ENCODE peak calls at places on chromosomes 12 and 14, in seven cellular contexts. I is GM20000, X is astrocyte of the hippocampus, T is SK-N-SH, D is activated T-cell treated with anti-CD3 and anti-CD28 coated beads for 48 hours, W is HL-60, H is hypothalamus. O is an unnamed sample.

GRCh38 chr12:98440165-98440581 is 75.2 kb upstream of the TMPO start:
- DNase-seq in X (peak), I (no peak), H (no peak), D (peak), T (no peak), W (peak), O (peak)

GRCh38 chr12:20624718-20625117 is 70.4 kb upstream of the SLCO1C1 start:
- DNase-seq in W (no peak), D (no peak), I (no peak), T (peak), H (no peak), X (peak), O (no peak)

GRCh38 chr14:71739273-71739990 is 192.8 kb upstream of the RGS6 start:
- DNase-seq in D (no peak), I (no peak), X (peak), W (no peak), H (no peak), T (peak), O (no peak)

GRCh38 chr14:40464531-40464930 is 1032.3 kb upstream of the FBXO33 start:
- DNase-seq in D (no peak), H (no peak), I (no peak), W (no peak), X (no peak), T (no peak), O (no peak)

GRCh38 chr14:64726585-64726890 is 22.3 kb downstream of the PLEKHG3 start:
- DNase-seq in D (no peak), X (peak), I (no peak), H (no peak), W (no peak), T (no peak), O (no peak)

GRCh38 chr12:124536613-124537012 is 30.8 kb downstream of the NCOR2 start:
- DNase-seq in I (no peak), X (no peak), D (no peak), T (no peak), W (no peak), H (no peak), O (no peak)

GRCh38 chr12:98343002-98343567 is 172.3 kb upstream of the TMPO start:
- DNase-seq in T (no peak), H (no peak), X (no peak), D (no peak), W (no peak), I (no peak), O (no peak)

GRCh38 chr12:101552277-101552676 is 42.5 kb upstream of the MYBPC1 start:
- DNase-seq in W (no peak), D (no peak), X (peak), H (no peak), I (no peak), T (no peak), O (no peak)

GRCh38 chr12:67534671-67535070 is 113.9 kb upstream of the DYRK2 start:
- DNase-seq in D (no peak), T (no peak), I (no peak), H (no peak), W (no peak), X (peak), O (no peak)

GRCh38 chr12:97194551-97194950 is 268.1 kb upstream of the RMST start:
- DNase-seq in D (no peak), X (no peak), H (no peak), I (no peak), T (no peak), W (no peak), O (no peak)

GRCh38 chr12:43722621-43723020 is 36.0 kb downstream of the PUS7L start:
- DNase-seq in H (no peak), X (no peak), D (no peak), I (no peak), W (no peak), T (no peak), O (no peak)

GRCh38 chr12:6312529-6313325 is 2.2 kb downstream of the PLEKHG6 start:
- DNase-seq in T (no peak), H (no peak), I (peak), W (no peak), X (peak), D (no peak), O (no peak)

GRCh38 chr12:121797937-121798801 is 4.7 kb upstream of the RHOF start:
- DNase-seq in D (no peak), I (no peak), H (no peak), T (peak), X (peak), W (no peak), O (peak)

GRCh38 chr12:70367268-70368141 is 1.4 kb downstream of the KCNMB4 start:
- DNase-seq in X (peak), I (no peak), H (no peak), D (no peak), W (no peak), T (peak), O (no peak)

GRCh38 chr12:76398106-76398505 is 49.9 kb upstream of the BBS10 start:
- DNase-seq in T (no peak), D (no peak), I (no peak), X (peak), H (no peak), W (no peak), O (no peak)

GRCh38 chr14:54223978-54224377 is 172.8 kb upstream of the CDKN3 start:
- DNase-seq in D (no peak), H (no peak), W (no peak), I (no peak), X (no peak), T (no peak), O (no peak)

GRCh38 chr14:46250113-46250703 is 401.4 kb downstream of the RPL10L start:
- DNase-seq in I (no peak), W (no peak), T (no peak), D (no peak), H (no peak), X (peak), O (no peak)

GRCh38 chr12:122137681-122138080 is 36.3 kb downstream of the IL31 start:
- DNase-seq in I (no peak), X (no peak), D (no peak), W (no peak), H (no peak), T (no peak), O (no peak)

GRCh38 chr14:22071001-22071400 is 397.4 kb upstream of the OR4E1 start:
- DNase-seq in I (peak), H (no peak), X (no peak), T (no peak), W (peak), D (no peak), O (no peak)

GRCh38 chr14:72682188-72682587 is 211.7 kb downstream of the DPF3 start:
- DNase-seq in I (no peak), W (no peak), H (no peak), T (peak), X (no peak), D (no peak), O (no peak)

GRCh38 chr14:101478096-101478495 is 83.2 kb upstream of the DIO3 start:
- DNase-seq in I (no peak), D (no peak), H (no peak), X (no peak), T (no peak), W (no peak), O (peak)

GRCh38 chr12:130677957-130678558 is 38.0 kb downstream of the RIMBP2 start:
- DNase-seq in X (no peak), T (no peak), D (no peak), H (no peak), I (no peak), W (no peak), O (no peak)

GRCh38 chr14:65483647-65484046 is 71.1 kb downstream of the FUT8 start:
- DNase-seq in T (no peak), H (no peak), D (no peak), W (no peak), I (no peak), X (no peak), O (no peak)

GRCh38 chr14:92792885-92793284 is 1.2 kb upstream of the GOLGA5 start:
- DNase-seq in T (no peak), W (no peak), H (no peak), X (no peak), I (no peak), D (no peak), O (no peak)

O was measured in cardiac septum.